ENCODE peak calls at places on chromosomes 7 and 10, in eight cellular contexts. B, N, W, M, Q, Y, U and J are unnamed samples.

GRCh38 chr10:22561909-22562308 is 152.5 kb downstream of the PIP4K2A start:
- DNase-seq in W (no peak), M (no peak), B (no peak), Y (no peak), Q (no peak), U (no peak), N (no peak), J (no peak)

GRCh38 chr7:88337556-88337955 is 30.9 kb upstream of the STEAP4 start:
- DNase-seq in M (no peak), Y (peak), B (no peak), U (no peak), N (no peak), W (no peak), Q (peak), J (no peak)

GRCh38 chr7:40437498-40437897 is 302.7 kb downstream of the SUGCT start:
- DNase-seq in Y (peak), U (no peak), W (no peak), N (no peak), M (peak), Q (peak), B (no peak), J (no peak)

GRCh38 chr10:6382081-6382480 is 179.3 kb downstream of the PFKFB3 start:
- DNase-seq in W (no peak), Y (peak), B (no peak), U (peak), N (no peak), Q (no peak), M (no peak), J (no peak)

GRCh38 chr7:109178342-109178741 is 608.7 kb downstream of the DNAJB9 start:
- DNase-seq in Q (peak), U (no peak), W (no peak), B (no peak), N (no peak), M (no peak), Y (no peak), J (no peak)

GRCh38 chr10:79410315-79411094 is 34.9 kb downstream of the ZCCHC24 start:
- DNase-seq in M (no peak), Y (no peak), B (no peak), W (no peak), N (peak), Q (no peak), U (no peak), J (no peak)

GRCh38 chr7:70776627-70777101 is 355.3 kb upstream of the GALNT17 start:
- DNase-seq in Q (no peak), N (peak), B (no peak), U (no peak), M (no peak), W (no peak), Y (peak), J (no peak)

GRCh38 chr7:28432105-28432504 is 19.8 kb downstream of the CREB5 start:
- DNase-seq in U (peak), Y (no peak), M (no peak), N (no peak), W (no peak), Q (no peak), B (no peak), J (no peak)

GRCh38 chr7:27193335-27194001 is 6.4 kb downstream of the HOXA13 start:
- DNase-seq in Y (no peak), U (no peak), M (no peak), N (no peak), W (peak), B (peak), Q (no peak), J (peak)

GRCh38 chr10:122249991-122250750 is 20.9 kb upstream of the BTBD16 start:
- DNase-seq in Q (no peak), W (no peak), U (no peak), N (no peak), B (no peak), M (no peak), Y (no peak), J (no peak)

GRCh38 chr10:127614484-127614883 is 65.4 kb downstream of the NPS start:
- DNase-seq in B (no peak), M (no peak), W (no peak), N (no peak), Q (peak), U (no peak), Y (no peak), J (no peak)

GRCh38 chr7:26656735-26657134 is 207.7 kb downstream of the SKAP2 start:
- DNase-seq in M (no peak), U (no peak), B (no peak), Y (no peak), Q (no peak), N (no peak), W (no peak), J (no peak)

GRCh38 chr7:26675143-26675887 is 189.1 kb downstream of the SKAP2 start:
- DNase-seq in U (no peak), M (no peak), N (no peak), Q (peak), W (no peak), B (no peak), Y (peak), J (no peak)

GRCh38 chr7:128352138-128352537 is 8.4 kb upstream of the RBM28 start:
- DNase-seq in W (peak), U (no peak), N (peak), B (peak), Q (peak), M (no peak), Y (peak), J (no peak)

GRCh38 chr10:17787087-17787942 is 21.8 kb upstream of the MRC1 start:
- DNase-seq in U (no peak), B (no peak), Q (peak), Y (peak), W (no peak), N (no peak), M (peak), J (no peak)

GRCh38 chr7:131027287-131027773 is 293.3 kb upstream of the KLF14 start:
- DNase-seq in U (peak), N (no peak), Q (peak), Y (peak), B (no peak), M (no peak), W (no peak), J (no peak)

GRCh38 chr7:20647051-20647450 is 31.6 kb downstream of the ABCB5 start:
- DNase-seq in M (no peak), Y (peak), U (peak), Q (no peak), W (no peak), B (no peak), N (no peak), J (no peak)

GRCh38 chr7:21967500-21968099 is 21.9 kb upstream of the CDCA7L start:
- DNase-seq in Y (peak), Q (peak), N (no peak), M (no peak), W (no peak), U (no peak), B (no peak), J (no peak)

GRCh38 chr10:132676193-132676891 is 109.6 kb downstream of the NKX6-2 start:
- DNase-seq in Q (no peak), Y (no peak), N (peak), M (no peak), B (no peak), W (peak), U (no peak), J (peak)

GRCh38 chr10:108204528-108205313 is 1040.2 kb upstream of the SORCS1 start:
- DNase-seq in M (no peak), B (no peak), Y (peak), N (no peak), Q (peak), U (no peak), W (peak), J (no peak)

GRCh38 chr10:15200626-15201025 is 32.1 kb upstream of the NMT2 start:
- DNase-seq in Q (peak), U (no peak), M (peak), N (no peak), Y (peak), W (no peak), B (no peak), J (no peak)

GRCh38 chr7:45591101-45591906 is 17.1 kb downstream of the ADCY1 start:
- DNase-seq in B (no peak), U (no peak), W (peak), N (no peak), Y (no peak), Q (no peak), M (no peak), J (peak)

GRCh38 chr10:93028881-93029280 is 31.7 kb upstream of the CYP26C1 start:
- DNase-seq in B (no peak), Y (peak), N (no peak), M (peak), Q (peak), W (no peak), U (no peak), J (no peak)

GRCh38 chr7:151107882-151108281 is 21.6 kb downstream of the AGAP3 start:
- DNase-seq in U (no peak), B (no peak), Q (no peak), W (no peak), N (no peak), Y (no peak), M (no peak), J (no peak)

GRCh38 chr10:29631049-29631339 is 3.8 kb downstream of the SVIL start:
- DNase-seq in W (no peak), B (no peak), Q (no peak), U (no peak), Y (no peak), M (no peak), N (no peak), J (no peak)

GRCh38 chr10:103843854-103844567 is 11.4 kb downstream of the SH3PXD2A start:
- DNase-seq in M (no peak), N (no peak), Q (no peak), W (no peak), B (no peak), U (no peak), Y (peak), J (no peak)

GRCh38 chr7:41051525-41051924 is 651.4 kb downstream of the INHBA start:
- DNase-seq in Q (no peak), M (no peak), B (no peak), N (no peak), Y (peak), U (no peak), W (no peak), J (no peak)

GRCh38 chr10:43683451-43684197 is 34.9 kb upstream of the ZNF32 start:
- DNase-seq in Q (no peak), N (no peak), M (no peak), U (no peak), W (peak), B (no peak), Y (peak), J (no peak)

GRCh38 chr10:22681783-22682183 is 32.6 kb downstream of the PIP4K2A start:
- DNase-seq in B (no peak), U (no peak), Q (peak), N (no peak), W (no peak), M (peak), Y (peak), J (no peak)

GRCh38 chr7:42457663-42458062 is 220.7 kb upstream of the GLI3 start:
- DNase-seq in N (no peak), M (no peak), U (no peak), W (no peak), Q (no peak), B (no peak), Y (peak), J (no peak)

GRCh38 chr10:14144491-14144890 is 186.2 kb downstream of the FRMD4A start:
- DNase-seq in M (no peak), Y (no peak), Q (no peak), U (no peak), N (no peak), B (no peak), W (no peak), J (no peak)

GRCh38 chr10:61791216-61791615 is 110.3 kb upstream of the ARID5B start:
- DNase-seq in W (no peak), U (no peak), M (no peak), Y (peak), N (no peak), B (no peak), Q (no peak), J (no peak)

GRCh38 chr10:61793760-61794713 is 107.5 kb upstream of the ARID5B start:
- DNase-seq in M (no peak), B (no peak), W (no peak), Q (no peak), N (no peak), U (no peak), Y (peak), J (no peak)

GRCh38 chr10:61792921-61793320 is 108.6 kb upstream of the ARID5B start:
- DNase-seq in U (no peak), N (no peak), Q (no peak), W (no peak), M (no peak), Y (no peak), B (no peak), J (no peak)

GRCh38 chr10:61795147-61795546 is 106.4 kb upstream of the ARID5B start:
- DNase-seq in B (no peak), Q (no peak), U (no peak), N (no peak), W (no peak), Y (no peak), M (no peak), J (no peak)

GRCh38 chr10:61792097-61792496 is 109.4 kb upstream of the ARID5B start:
- DNase-seq in B (no peak), U (no peak), Q (no peak), N (no peak), Y (no peak), M (no peak), W (no peak), J (no peak)
- TF ChIP-seq CTCF in B (no peak), U (no peak), Q (no peak), N (no peak), Y (no peak), M (no peak), W (no peak), J (no peak)

DNA sequence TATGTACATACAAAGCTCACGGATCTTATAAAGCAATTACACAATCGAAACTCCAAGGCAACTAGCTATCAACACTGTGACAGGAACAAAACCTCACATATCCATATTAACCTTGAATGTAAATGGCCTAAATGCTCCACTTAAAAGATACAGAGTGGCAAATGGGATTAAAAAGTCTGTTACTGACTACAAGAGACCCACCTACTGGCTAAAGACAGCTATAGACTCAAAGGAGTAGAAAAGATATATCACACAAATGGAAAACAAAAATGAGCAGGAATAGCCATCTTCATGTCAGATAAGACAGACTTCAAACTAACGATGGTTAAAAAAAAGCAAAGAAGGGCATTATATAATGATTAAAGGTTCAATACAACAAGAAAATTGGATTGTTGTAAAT is 246.7 kb downstream of the ADRA2A start:
- DNase-seq in N (no peak), Q (no peak), M (peak), W (no peak), Y (no peak), B (no peak), U (no peak), J (no peak)
- TF ChIP-seq CTCF in N (no peak), Q (no peak), M (peak), W (peak), Y (no peak), B (no peak), U (no peak), J (peak)

GRCh38 chr10:83917519-83918506 is 221.5 kb upstream of the GHITM start:
- DNase-seq in U (no peak), W (peak), B (peak), M (peak), Q (peak), Y (no peak), N (peak), J (no peak)
- TF ChIP-seq CTCF in U (no peak), W (peak), B (peak), M (peak), Q (peak), Y (no peak), N (no peak), J (peak)

GRCh38 chr10:120436431-120437142 is 20.4 kb upstream of the PLPP4 start:
- DNase-seq in Q (no peak), N (no peak), B (no peak), U (no peak), W (no peak), M (peak), Y (peak), J (no peak)
- TF ChIP-seq CTCF in Q (peak), N (no peak), B (no peak), U (no peak), W (no peak), M (no peak), Y (no peak), J (no peak)

DNA sequence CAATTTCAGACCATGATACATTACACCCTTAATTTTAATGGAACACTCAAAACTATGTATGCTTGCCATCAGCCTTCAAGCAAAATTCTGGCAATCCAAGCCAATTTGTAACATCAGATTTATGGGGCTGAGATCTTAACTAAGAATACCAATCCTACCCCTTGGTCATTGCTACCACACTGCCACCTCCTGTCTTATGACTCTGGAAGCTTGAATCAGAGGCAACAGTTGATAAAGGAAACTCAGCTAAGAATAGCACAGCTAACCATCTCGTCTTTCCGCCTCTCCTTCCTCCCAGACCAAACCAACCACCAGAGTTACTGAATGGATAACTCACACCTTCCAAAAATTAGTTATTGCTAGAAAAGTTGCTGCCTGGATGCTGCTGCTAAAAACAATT is 7.4 kb downstream of the IGF2BP3 start:
- DNase-seq in U (peak), Y (peak), M (no peak), N (no peak), B (no peak), Q (peak), W (no peak), J (no peak)
- TF ChIP-seq CTCF in U (no peak), Y (peak), M (peak), N (no peak), B (peak), Q (peak), W (peak), J (no peak)

DNA sequence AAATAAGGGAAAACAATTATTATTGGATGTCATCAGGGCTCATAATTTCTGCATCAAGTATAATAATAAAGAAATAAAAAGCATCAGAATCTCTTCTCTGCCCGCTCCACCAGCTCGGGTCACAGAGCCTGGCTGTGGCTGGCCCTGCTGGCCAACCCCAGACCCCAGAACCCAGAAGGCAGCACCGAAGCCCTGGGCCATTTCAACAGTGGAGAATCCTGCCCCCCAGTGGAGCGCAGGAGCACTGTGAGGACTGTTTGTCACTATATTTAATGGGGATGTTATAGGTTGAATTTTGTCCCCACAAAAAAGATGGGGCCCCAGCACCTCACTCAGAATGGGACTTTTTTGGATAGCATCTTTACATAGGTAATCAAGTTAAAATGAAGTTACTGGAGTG is 27.3 kb downstream of the DENND11 start:
- DNase-seq in B (no peak), Y (peak), W (peak), Q (peak), M (no peak), U (no peak), N (no peak), J (no peak)
- TF ChIP-seq CTCF in B (peak), Y (peak), W (peak), Q (peak), M (peak), U (peak), N (no peak), J (peak)

DNA sequence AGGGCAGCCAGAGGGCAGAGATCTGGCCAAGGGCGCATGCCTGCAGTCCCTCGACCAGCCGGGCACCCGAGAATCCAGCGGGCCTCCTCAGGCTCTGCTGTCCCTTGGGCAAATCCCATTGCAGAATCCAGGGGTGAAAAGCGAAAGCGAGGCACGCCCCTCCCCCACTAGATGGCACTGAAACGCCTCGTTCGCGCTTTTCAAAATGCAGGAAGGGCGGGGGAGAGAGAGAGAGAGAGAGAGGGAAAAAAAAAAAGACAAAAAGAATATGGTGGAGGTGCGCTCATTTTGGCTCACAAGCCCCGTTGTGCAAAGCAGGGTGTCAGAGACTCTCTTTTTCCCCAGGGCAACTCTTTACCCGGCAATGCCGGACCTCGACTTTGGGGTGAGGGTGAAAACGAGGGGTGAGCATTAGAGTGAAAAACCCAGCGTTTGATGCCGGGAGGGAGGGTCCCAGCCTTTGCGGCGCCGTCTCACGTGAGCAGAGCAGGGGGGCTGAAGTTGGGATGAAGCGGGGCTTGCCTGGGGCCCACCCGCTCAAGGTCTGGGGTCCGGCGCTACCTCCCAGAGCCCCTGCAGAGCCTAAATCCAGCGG is 2.5 kb upstream of the TMEM178B start:
- DNase-seq in M (peak), U (no peak), N (peak), W (peak), Q (peak), B (peak), Y (no peak), J (no peak)
- TF ChIP-seq CTCF in M (peak), U (no peak), N (no peak), W (peak), Q (peak), B (peak), Y (no peak), J (peak)

GRCh38 chr7:135368416-135369186 is 135.0 kb downstream of the STRA8 start:
- DNase-seq in M (no peak), Y (no peak), U (no peak), B (no peak), W (no peak), N (no peak), Q (peak), J (no peak)

GRCh38 chr7:135367114-135367513 is 133.5 kb downstream of the STRA8 start:
- DNase-seq in M (no peak), U (no peak), Q (no peak), Y (no peak), N (no peak), W (no peak), B (no peak), J (no peak)

GRCh38 chr7:135361788-135362187 is 128.2 kb downstream of the STRA8 start:
- DNase-seq in B (no peak), Q (no peak), M (no peak), W (no peak), U (no peak), N (no peak), Y (no peak), J (no peak)

GRCh38 chr7:135359633-135360032 is 126.0 kb downstream of the STRA8 start:
- DNase-seq in M (no peak), Y (no peak), Q (no peak), U (no peak), N (no peak), W (no peak), B (no peak), J (no peak)

GRCh38 chr7:135362871-135363270 is 129.2 kb downstream of the STRA8 start:
- DNase-seq in W (peak), M (no peak), Y (no peak), N (no peak), B (no peak), U (no peak), Q (no peak), J (no peak)
- TF ChIP-seq CTCF in W (peak), M (peak), Y (peak), N (no peak), B (no peak), U (no peak), Q (peak), J (peak)